ENCODE peak calls at places on chromosomes 12 and 14, in four cellular contexts. S is HepG2, O is K562, V is SK-N-SH. I is an unnamed sample.

GRCh38 chr14:34596891-34597290 is 33.1 kb downstream of the SNX6 start:
- DNase-seq in S (no peak), O (no peak), V (no peak), I (no peak)

GRCh38 chr14:104423715-104424405 is 155.7 kb upstream of the C14orf180 start:
- DNase-seq in S (no peak), O (no peak), V (peak), I (no peak)

GRCh38 chr12:67471810-67472209 is 176.7 kb upstream of the DYRK2 start:
- DNase-seq in S (no peak), O (no peak), V (no peak), I (no peak)

GRCh38 chr12:10163084-10163483 is 8.8 kb downstream of the OLR1 start:
- DNase-seq in S (no peak), O (no peak), V (no peak), I (no peak)

GRCh38 chr12:2697057-2697456 is 97.7 kb upstream of the FKBP4 start:
- DNase-seq in S (no peak), O (no peak), V (no peak), I (no peak)

GRCh38 chr12:24562761-24563392 is 386.0 kb downstream of the BCAT1 start:
- DNase-seq in S (no peak), O (no peak), V (peak), I (peak)

GRCh38 chr12:34397591-34398365 is 375.5 kb downstream of the ALG10 start:
- DNase-seq in S (no peak), O (peak), V (peak), I (no peak)

GRCh38 chr12:124852329-124852831 is 11.3 kb downstream of the SCARB1 start:
- DNase-seq in S (peak), O (no peak), V (no peak), I (no peak)

GRCh38 chr14:95348395-95349080 is 28.8 kb upstream of the CLMN start:
- DNase-seq in S (no peak), O (no peak), V (no peak), I (peak)

GRCh38 chr14:37142835-37143499 is 29.4 kb downstream of the SLC25A21 start:
- DNase-seq in S (peak), O (no peak), V (no peak), I (no peak)

GRCh38 chr12:47166365-47166764 is 86.6 kb upstream of the AMIGO2 start:
- DNase-seq in S (no peak), O (no peak), V (no peak), I (no peak)

GRCh38 chr12:99442758-99443157 is 204.8 kb upstream of the GARIN6 start:
- DNase-seq in S (no peak), O (no peak), V (no peak), I (no peak)

GRCh38 chr12:130142736-130143135 is 19.5 kb upstream of the FZD10 start:
- DNase-seq in S (no peak), O (no peak), V (no peak), I (no peak)

GRCh38 chr12:75747572-75747995 is 236.2 kb upstream of the KRR1 start:
- DNase-seq in S (no peak), O (no peak), V (no peak), I (no peak)

GRCh38 chr12:78651755-78652154 is 212.8 kb upstream of the SYT1 start:
- DNase-seq in S (no peak), O (no peak), V (peak), I (no peak)

GRCh38 chr12:123846340-123846739 is 84.2 kb downstream of the DNAH10 start:
- DNase-seq in S (no peak), O (no peak), V (no peak), I (no peak)

GRCh38 chr12:16509411-16509810 is 96.6 kb downstream of the LMO3 start:
- DNase-seq in S (no peak), O (no peak), V (no peak), I (no peak)

GRCh38 chr12:76242813-76243540 is 105.2 kb downstream of the BBS10 start:
- DNase-seq in S (no peak), O (no peak), V (no peak), I (no peak)

GRCh38 chr12:97545804-97546203 is 83.2 kb downstream of the RMST start:
- DNase-seq in S (no peak), O (no peak), V (no peak), I (no peak)

GRCh38 chr12:94954029-94954685 is 49.3 kb downstream of the NDUFA12 start:
- DNase-seq in S (no peak), O (peak), V (no peak), I (no peak)

GRCh38 chr14:92942136-92942535 is 19.2 kb downstream of the CHGA start:
- DNase-seq in S (no peak), O (no peak), V (no peak), I (no peak)

GRCh38 chr12:95972832-95973465 is 23.2 kb downstream of the HAL start:
- DNase-seq in S (no peak), O (no peak), V (no peak), I (no peak)

GRCh38 chr12:123431951-123432886 is 4.3 kb downstream of the RILPL2 start:
- DNase-seq in S (no peak), O (no peak), V (no peak), I (no peak)

DNA sequence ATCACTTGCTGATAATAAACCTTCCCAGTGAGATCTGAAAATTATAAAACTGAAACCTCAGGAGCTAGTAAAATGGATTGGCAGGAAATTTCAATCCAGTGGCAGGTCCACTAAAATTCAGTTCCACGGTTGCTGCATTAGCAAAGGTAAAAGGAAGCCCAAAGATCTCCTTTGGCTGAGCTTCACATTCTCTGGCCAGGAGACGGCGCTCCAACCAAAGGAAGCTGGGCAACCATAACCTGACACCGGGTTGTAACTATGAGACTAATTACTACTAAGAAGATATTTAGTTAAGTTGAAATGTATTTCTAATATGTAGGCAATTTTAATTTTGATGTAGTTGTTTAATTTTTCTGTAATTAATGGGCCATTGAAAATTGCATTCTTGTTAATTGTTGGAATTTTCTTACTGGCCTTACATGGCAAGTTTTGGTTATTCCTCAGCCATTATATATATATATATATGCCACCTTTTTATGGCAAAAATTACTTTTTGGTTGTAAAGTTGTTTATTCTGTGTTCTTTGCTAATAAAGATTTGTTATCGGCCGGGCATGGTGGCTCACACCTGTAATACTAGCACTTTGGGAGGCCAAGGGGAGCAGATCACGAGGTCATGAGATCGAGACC is 17.0 kb downstream of the OR8S1 start:
- DNase-seq in S (peak), O (peak), V (no peak), I (no peak)
- TF ChIP-seq FOXJ3 in S (no peak), O (no peak), V (no peak), I (no peak)

GRCh38 chr12:132255642-132256041 is 73.7 kb downstream of the GALNT9 start:
- DNase-seq in S (no peak), O (no peak), V (no peak), I (no peak)

GRCh38 chr12:132251741-132252490 is 77.5 kb downstream of the GALNT9 start:
- DNase-seq in S (no peak), O (no peak), V (no peak), I (no peak)

GRCh38 chr12:132256646-132257045 is 72.7 kb downstream of the GALNT9 start:
- DNase-seq in S (no peak), O (no peak), V (no peak), I (no peak)

GRCh38 chr12:132251310-132251709 is 78.1 kb downstream of the GALNT9 start:
- DNase-seq in S (no peak), O (no peak), V (no peak), I (no peak)

DNA sequence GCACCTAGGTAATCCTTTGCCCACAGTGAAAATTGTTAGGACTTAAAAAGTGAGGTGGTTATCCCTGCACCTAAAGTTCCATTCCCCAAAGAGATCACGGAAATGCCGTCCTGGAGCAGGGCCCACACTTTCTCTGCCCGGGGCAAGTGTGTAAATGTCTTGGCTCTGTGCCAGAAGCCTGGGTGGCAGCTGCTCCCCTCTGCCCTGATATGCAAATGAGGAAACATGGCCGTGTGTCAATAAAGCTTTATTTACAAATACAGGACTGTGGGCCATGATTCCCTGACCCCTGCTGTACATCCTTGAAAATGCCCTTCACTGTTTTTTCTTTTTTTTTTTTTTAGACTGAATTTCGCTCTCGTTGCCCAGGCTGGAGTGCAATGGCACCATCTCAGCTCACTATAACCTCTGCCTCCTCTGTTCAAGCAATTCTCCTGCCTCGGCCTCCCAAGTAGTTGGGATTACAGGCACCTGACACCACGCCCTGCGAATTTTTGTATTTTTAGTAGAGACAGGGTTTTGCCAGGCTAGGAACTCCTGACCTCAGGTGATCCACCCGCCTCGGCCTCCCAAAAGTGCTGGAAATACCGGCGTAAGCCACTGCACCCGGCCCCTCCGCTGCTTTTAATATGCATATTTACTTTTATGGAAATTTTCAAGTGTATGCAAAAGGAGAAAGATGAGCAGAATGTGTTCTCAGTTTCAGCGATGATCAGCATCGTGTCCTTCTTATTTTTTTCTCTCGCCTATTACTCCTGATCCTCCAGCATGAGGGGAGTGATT is 75.5 kb downstream of the GALNT9 start:
- DNase-seq in S (no peak), O (no peak), V (no peak), I (no peak)
- TF ChIP-seq USF2 in S (no peak), O (no peak), V (no peak), I (no peak)

GRCh38 chr12:53047221-53048032 is 2.4 kb upstream of the TNS2 start:
- DNase-seq in S (peak), O (peak), V (peak), I (peak)
- TF ChIP-seq FOXJ3 in S (no peak), O (no peak), V (no peak), I (no peak)

GRCh38 chr14:105477659-105478623 is 3.3 kb downstream of the CRIP2 start:
- DNase-seq in S (no peak), O (peak), V (no peak), I (no peak)
- TF ChIP-seq USF2 in S (no peak), O (no peak), V (no peak), I (no peak)